ENCODE peak calls at places on chromosome 17, in six cellular contexts. R is foreskin fibroblast, S is ascending aorta, W is astrocyte of the spinal cord, A is choroid plexus epithelial cell, O is A549. M is an unnamed sample.

GRCh38 chr17:13582776-13583414 is 18.8 kb downstream of the HS3ST3A1 start:
- DNase-seq in O (no peak), W (no peak), A (no peak), S (no peak), R (no peak), M (no peak)

GRCh38 chr17:46759141-46759540 is 59.4 kb downstream of the WNT3 start:
- DNase-seq in R (no peak), A (no peak), W (no peak), S (no peak), O (no peak), M (no peak)

GRCh38 chr17:61399131-61400057 is at the start of gene TBX2:
- DNase-seq in W (peak; percentile 81), O (peak; percentile 92), A (peak; percentile 91), S (peak; percentile 50), R (peak; percentile 96), M (peak; percentile 95)

GRCh38 chr17:58452738-58453137 is 35.4 kb upstream of the RNF43 start:
- DNase-seq in R (no peak), S (no peak), W (no peak), A (peak; percentile 18), O (no peak), M (peak; percentile 1)

GRCh38 chr17:15967706-15968399 is 22.9 kb downstream of the ADORA2B start:
- DNase-seq in R (no peak), W (no peak), A (no peak), S (no peak), O (no peak), M (no peak)

GRCh38 chr17:6269474-6269873 is 165.4 kb downstream of the AIPL1 start:
- DNase-seq in R (peak; percentile 35), S (no peak), W (peak; percentile 53), O (peak; percentile 47), A (peak; percentile 49), M (peak; percentile 4)

GRCh38 chr17:32759476-32759875 is 117.4 kb downstream of the MYO1D start:
- DNase-seq in A (no peak), O (no peak), W (no peak), S (no peak), R (no peak), M (no peak)

GRCh38 chr17:59437766-59438165 is 106.3 kb downstream of the YPEL2 start:
- DNase-seq in S (no peak), R (no peak), W (no peak), A (no peak), O (no peak), M (no peak)

GRCh38 chr17:76738468-76738850 is 540 bp downstream of the MFSD11 start:
- DNase-seq in W (no peak), A (peak; percentile 46), R (no peak), S (no peak), O (no peak), M (no peak)

GRCh38 chr17:49676276-49676868 is 1.5 kb downstream of the SPOP start:
- DNase-seq in R (no peak), A (peak; percentile 63), W (peak; percentile 45), S (no peak), O (no peak), M (peak; percentile 58)

GRCh38 chr17:62134397-62134796 is 69.3 kb upstream of the MED13 start:
- DNase-seq in R (no peak), O (peak; percentile 40), S (no peak), W (no peak), A (peak; percentile 25), M (no peak)

DNA sequence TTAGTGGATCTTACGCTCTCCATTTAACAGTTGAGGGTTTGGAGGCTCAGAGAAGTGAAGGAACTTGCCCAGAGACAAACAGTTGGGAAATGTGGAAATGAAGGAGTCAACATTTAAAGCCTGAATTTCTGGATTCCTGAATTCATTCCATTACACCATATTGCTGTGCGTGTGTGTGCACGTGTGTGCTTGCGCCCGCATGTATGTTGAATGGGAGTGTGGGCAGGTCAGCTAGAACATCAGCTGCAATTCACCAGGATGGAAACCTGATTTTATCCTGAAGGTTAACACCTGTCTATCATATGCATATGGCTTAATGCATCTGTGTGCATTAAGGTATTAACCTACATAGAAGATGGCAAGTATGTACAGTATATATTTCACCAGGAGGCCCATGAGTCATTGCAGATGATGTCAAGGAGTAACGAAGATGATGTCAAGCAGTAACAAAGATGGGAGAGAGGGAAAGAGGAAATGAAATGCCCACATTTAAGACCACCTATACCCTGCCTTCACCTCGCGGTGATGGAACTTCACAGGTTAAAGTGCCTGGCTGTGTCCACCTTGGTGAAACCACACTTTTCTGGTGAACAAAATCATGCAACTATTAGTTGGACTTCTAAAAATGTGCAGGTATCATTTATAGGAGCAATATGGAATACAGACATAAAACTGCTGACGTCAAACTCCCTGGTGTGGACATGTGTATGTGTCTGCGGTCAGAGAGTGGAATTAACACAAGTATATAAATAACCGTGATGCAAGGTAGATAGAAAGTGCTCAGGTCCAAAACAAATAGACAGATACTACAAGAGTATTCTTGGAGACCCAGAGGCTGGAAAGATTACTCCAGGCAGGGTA is 832 bp upstream of the ADAP2 start:
- DNase-seq in A (no peak), S (no peak), O (no peak), R (no peak), W (no peak), M (no peak)
- H3K4me3 ChIP-seq in A (no peak overlapping the region), S (peak overlapping the region; percentile 54), O (peak overlapping the region; percentile 62), R (no peak overlapping the region), W (no peak overlapping the region), M (no peak overlapping the region)

GRCh38 chr17:2253768-2254406 is 49.7 kb downstream of the SMG6 start:
- DNase-seq in R (no peak), S (no peak), W (no peak), O (no peak), A (no peak), M (no peak)
- TF ChIP-seq CTCF in R (no peak), S (no peak), W (no peak), O (no peak), A (no peak), M (no peak)

GRCh38 chr17:73612074-73612473 is 32.2 kb downstream of the SDK2 start:
- DNase-seq in A (no peak), S (no peak), W (no peak), R (no peak), O (no peak), M (no peak)
- H3K4me3 ChIP-seq in A (no peak overlapping the region), S (no peak overlapping the region), W (no peak overlapping the region), R (no peak overlapping the region), O (no peak overlapping the region), M (no peak overlapping the region)

DNA sequence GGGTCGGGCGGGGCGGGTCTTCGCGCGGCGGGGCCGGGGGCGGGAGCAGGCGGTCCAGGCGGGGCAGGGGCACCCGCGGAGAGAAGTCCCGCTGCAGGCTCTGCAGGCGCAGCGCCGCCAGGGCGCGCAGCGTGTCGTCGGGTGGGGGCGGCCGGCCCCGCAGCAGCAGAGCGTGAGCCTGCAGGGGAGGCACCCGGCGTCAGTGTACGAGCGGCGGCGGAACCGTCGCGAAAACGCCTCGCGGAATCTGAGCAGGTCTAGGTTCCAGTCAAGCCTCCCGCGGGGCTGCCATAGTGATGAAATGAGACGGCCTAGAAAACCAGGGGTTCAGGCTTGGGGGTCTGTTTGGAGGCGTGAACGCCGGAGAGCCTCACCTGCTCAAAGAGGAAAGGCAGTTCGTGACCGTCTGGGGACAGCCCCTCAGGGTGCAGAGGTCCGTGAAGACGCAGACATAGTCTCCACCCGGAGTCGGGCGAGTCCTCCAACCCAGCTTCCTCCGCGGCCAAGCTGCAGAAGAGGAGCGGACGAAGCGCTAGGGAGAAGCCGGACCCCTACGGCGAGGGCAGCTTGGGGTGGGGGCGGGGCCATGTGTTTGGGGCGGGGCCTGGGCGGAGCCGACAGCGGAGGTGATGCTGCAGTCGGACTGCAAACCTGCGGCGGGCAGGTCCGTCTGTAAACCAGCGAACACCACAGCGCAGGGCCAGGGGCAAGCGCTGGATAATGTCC is 6.4 kb downstream of the PLEKHH3 start:
- DNase-seq in W (no peak), A (peak; percentile 45), S (no peak), R (no peak), O (no peak), M (no peak)
- TF ChIP-seq CTCF in W (no peak), A (no peak), S (no peak), R (no peak), O (no peak), M (no peak)

GRCh38 chr17:36657390-36657762 is 56.0 kb downstream of the MRM1 start:
- DNase-seq in R (no peak), W (no peak), A (no peak), S (no peak), O (no peak), M (peak; percentile 1)

GRCh38 chr17:36661688-36662087 is 60.3 kb downstream of the MRM1 start:
- DNase-seq in W (no peak), A (no peak), S (no peak), R (no peak), O (no peak), M (no peak)

GRCh38 chr17:36661047-36661666 is 59.8 kb downstream of the MRM1 start:
- DNase-seq in A (no peak), R (no peak), O (no peak), S (no peak), W (no peak), M (no peak)

GRCh38 chr17:36653374-36653773 is 52.0 kb downstream of the MRM1 start:
- DNase-seq in W (no peak), S (no peak), O (no peak), R (no peak), A (no peak), M (no peak)

GRCh38 chr17:36657763-36658490 is 56.5 kb downstream of the MRM1 start:
- DNase-seq in W (no peak), R (no peak), O (peak; percentile 23), S (no peak), A (peak; percentile 15), M (no peak)
- H3K4me3 ChIP-seq in W (peak overlapping the region; percentile 21), R (no peak overlapping the region), O (no peak overlapping the region), S (peak overlapping the region; percentile 45), A (peak overlapping the region; percentile 52), M (peak overlapping the region; percentile 22)

DNA sequence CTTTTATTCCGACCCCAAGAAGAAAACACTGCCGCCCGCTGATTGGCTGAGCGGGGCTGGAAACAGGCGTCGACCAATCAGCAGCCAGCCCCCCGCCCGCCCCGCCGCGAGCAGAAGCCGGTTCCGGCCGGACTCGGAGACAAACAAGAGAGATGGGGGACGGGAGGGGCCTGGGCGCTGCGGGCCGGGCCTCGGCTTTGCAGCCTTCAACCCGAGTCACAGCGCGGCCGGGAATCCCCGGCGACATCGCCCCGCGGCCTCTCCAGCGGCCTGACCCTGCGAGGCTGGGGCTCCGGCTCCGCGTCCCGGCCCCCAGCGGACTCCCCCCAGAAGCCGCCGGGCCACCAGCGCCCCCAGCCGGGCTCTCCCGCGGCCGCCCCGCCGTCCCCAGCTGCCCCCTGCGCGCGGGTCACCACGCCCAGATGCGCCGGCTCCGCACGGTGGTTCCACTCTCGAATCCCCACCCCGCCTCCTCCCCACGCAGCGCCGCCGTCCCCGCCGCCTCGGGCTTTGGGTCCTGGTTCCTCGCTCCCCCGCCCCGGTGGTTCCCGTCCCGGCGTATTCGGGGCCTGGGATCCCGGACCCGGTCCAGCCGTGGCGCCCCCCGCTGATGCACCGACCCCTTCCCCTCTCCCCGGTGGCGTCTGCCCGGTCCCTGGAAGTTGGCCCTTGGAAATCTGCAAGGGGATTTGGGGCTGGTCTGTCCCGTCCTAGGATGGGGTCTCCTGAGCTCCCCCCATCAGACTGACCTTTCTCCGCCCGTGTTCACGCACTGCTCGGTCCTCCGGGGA is 417 bp upstream of the SLC43A2 start:
- DNase-seq in O (peak; percentile 97), R (peak; percentile 86), S (peak; percentile 86), A (peak; percentile 94), W (peak; percentile 96), M (peak; percentile 77)
- TF ChIP-seq CTCF in O (peak; percentile 62), R (no peak), S (peak; percentile 82), A (no peak), W (peak; percentile 19), M (no peak)